ENCODE peak calls at places on chromosomes 6 and 20, in nine cellular contexts. Z is fibroblast of the aortic adventitia; Y is cardiac fibroblast; Q is CD8-positive, alpha-beta T cell; B is mammary epithelial cell; I is mucosa of descending colon; O is WTC11; N is esophagus squamous epithelium; C is brain microvascular endothelial cell. S is an unnamed sample.

GRCh38 chr6:135033238-135033637 is 21.4 kb downstream of the HBS1L start:
- DNase-seq in Z (no peak), Y (no peak), Q (no peak), B (peak; percentile 47), I (no peak), O (no peak), N (no peak), C (no peak), S (no peak)

GRCh38 chr20:58987790-58988564 is 6.9 kb downstream of the NELFCD start:
- DNase-seq in Z (no peak), Y (no peak), Q (no peak), B (no peak), I (no peak), O (no peak), N (no peak), C (no peak), S (no peak)

GRCh38 chr6:157397660-157398059 is 16.7 kb downstream of the ZDHHC14 start:
- DNase-seq in Z (no peak), Y (no peak), Q (no peak), B (no peak), I (no peak), O (no peak), N (no peak), C (no peak), S (no peak)

GRCh38 chr6:108557494-108558371 is 3.0 kb upstream of the FOXO3 start:
- DNase-seq in Z (peak; percentile 53), Y (peak; percentile 81), Q (peak; percentile 80), B (peak; percentile 49), I (peak; percentile 84), O (peak; percentile 86), N (peak; percentile 48), C (peak; percentile 27), S (peak; percentile 87)

GRCh38 chr20:18628330-18628941 is 40.6 kb downstream of the DTD1 start:
- DNase-seq in Z (no peak), Y (no peak), Q (no peak), B (peak; percentile 8), I (peak; percentile 59), O (peak; percentile 80), N (no peak), C (no peak), S (peak; percentile 46)

GRCh38 chr6:355809-356208 is 35.7 kb upstream of the IRF4 start:
- DNase-seq in Z (no peak), Y (no peak), Q (no peak), B (no peak), I (no peak), O (no peak), N (no peak), C (no peak), S (no peak)

GRCh38 chr6:81751388-81752083 is 945 bp downstream of the TENT5A start:
- DNase-seq in Z (peak; percentile 59), Y (peak; percentile 58), Q (peak; percentile 30), B (peak; percentile 44), I (peak; percentile 78), O (peak; percentile 44), N (peak; percentile 12), C (peak; percentile 22), S (no peak)

GRCh38 chr6:43215066-43215465 is 14.2 kb downstream of the DNPH1 start:
- DNase-seq in Z (no peak), Y (no peak), Q (no peak), B (no peak), I (no peak), O (no peak), N (no peak), C (no peak), S (no peak)

GRCh38 chr6:89786970-89787369 is 32.6 kb downstream of the MDN1 start:
- DNase-seq in Z (no peak), Y (no peak), Q (no peak), B (no peak), I (no peak), O (no peak), N (no peak), C (no peak), S (no peak)

GRCh38 chr6:90780778-90781177 is 193.9 kb upstream of the MAP3K7 start:
- DNase-seq in Z (no peak), Y (no peak), Q (no peak), B (no peak), I (no peak), O (no peak), N (no peak), C (no peak), S (no peak)

GRCh38 chr20:61877331-61877730 is 188.3 kb downstream of the TAF4 start:
- DNase-seq in Z (no peak), Y (no peak), Q (no peak), B (no peak), I (no peak), O (no peak), N (no peak), C (no peak), S (no peak)

GRCh38 chr20:62736407-62737071 is 27.9 kb downstream of the NTSR1 start:
- DNase-seq in Z (no peak), Y (no peak), Q (no peak), B (no peak), I (no peak), O (peak; percentile 29), N (no peak), C (no peak), S (peak; percentile 51)

GRCh38 chr6:25147191-25147590 is 132.0 kb upstream of the CARMIL1 start:
- DNase-seq in Z (no peak), Y (no peak), Q (no peak), B (no peak), I (no peak), O (no peak), N (no peak), C (no peak), S (no peak)

GRCh38 chr6:30490031-30490876 is 945 bp downstream of the HLA-E start:
- DNase-seq in Z (peak; percentile 51), Y (peak; percentile 74), Q (peak; percentile 83), B (peak; percentile 60), I (peak; percentile 86), O (peak; percentile 77), N (peak; percentile 48), C (peak; percentile 48), S (peak; percentile 45)

GRCh38 chr6:166179704-166180103 is 12.1 kb upstream of the TBXT start:
- DNase-seq in Z (no peak), Y (no peak), Q (no peak), B (no peak), I (no peak), O (no peak), N (no peak), C (no peak), S (no peak)

GRCh38 chr6:138486249-138487121 is 12.8 kb downstream of the NHSL1 start:
- DNase-seq in Z (no peak), Y (no peak), Q (no peak), B (peak; percentile 79), I (no peak), O (no peak), N (no peak), C (no peak), S (no peak)
- TF ChIP-seq CTCF in Z (no peak), Y (no peak), Q (no peak), B (no peak), I (no peak), O (no peak), N (no peak), C (no peak), S (no peak)

GRCh38 chr6:164108869-164109769 is 694.6 kb downstream of the QKI start:
- DNase-seq in Z (no peak), Y (peak; percentile 55), Q (no peak), B (no peak), I (no peak), O (no peak), N (no peak), C (no peak), S (no peak)

GRCh38 chr6:164106345-164106769 is 691.8 kb downstream of the QKI start:
- DNase-seq in Z (peak; percentile 2), Y (peak; percentile 40), Q (no peak), B (no peak), I (no peak), O (peak; percentile 73), N (no peak), C (no peak), S (peak; percentile 60)

GRCh38 chr6:164108092-164108491 is 693.6 kb downstream of the QKI start:
- DNase-seq in Z (no peak), Y (no peak), Q (no peak), B (no peak), I (no peak), O (no peak), N (no peak), C (no peak), S (no peak)

GRCh38 chr6:164107297-164107995 is 692.9 kb downstream of the QKI start:
- DNase-seq in Z (peak; percentile 36), Y (peak; percentile 17), Q (no peak), B (no peak), I (no peak), O (no peak), N (no peak), C (no peak), S (no peak)

DNA sequence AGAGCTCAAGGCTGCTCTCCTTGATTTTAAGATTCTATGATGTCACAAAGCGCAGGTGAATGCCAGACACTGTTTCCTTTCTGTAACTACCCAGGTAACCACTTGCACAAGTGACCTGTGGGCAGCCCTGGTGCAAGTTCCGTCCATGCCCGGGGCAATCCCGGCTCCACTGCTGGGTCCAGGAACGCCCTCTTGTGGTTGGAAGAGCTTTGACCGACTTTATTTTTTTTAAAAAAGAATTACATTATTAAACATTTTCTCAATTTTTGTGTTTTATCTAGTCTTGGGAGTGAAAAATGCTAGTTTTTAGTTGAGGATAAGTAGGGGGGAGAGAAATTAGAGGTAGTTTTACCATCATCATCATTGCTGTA is 695.2 kb downstream of the QKI start:
- DNase-seq in Z (no peak), Y (peak; percentile 51), Q (no peak), B (no peak), I (no peak), O (peak; percentile 49), N (no peak), C (no peak), S (peak; percentile 28)
- TF ChIP-seq CTCF in Z (peak; percentile 10), Y (peak; percentile 55), Q (no peak), B (no peak), I (no peak), O (peak; percentile 62), N (peak; percentile 14), C (peak; percentile 70), S (peak; percentile 56)

GRCh38 chr20:54657268-54657826 is 182.0 kb downstream of the DOK5 start:
- DNase-seq in Z (peak; percentile 22), Y (peak; percentile 13), Q (no peak), B (no peak), I (no peak), O (no peak), N (no peak), C (no peak), S (no peak)
- TF ChIP-seq CTCF in Z (no peak), Y (no peak), Q (no peak), B (no peak), I (no peak), O (no peak), N (no peak), C (no peak), S (no peak)

DNA sequence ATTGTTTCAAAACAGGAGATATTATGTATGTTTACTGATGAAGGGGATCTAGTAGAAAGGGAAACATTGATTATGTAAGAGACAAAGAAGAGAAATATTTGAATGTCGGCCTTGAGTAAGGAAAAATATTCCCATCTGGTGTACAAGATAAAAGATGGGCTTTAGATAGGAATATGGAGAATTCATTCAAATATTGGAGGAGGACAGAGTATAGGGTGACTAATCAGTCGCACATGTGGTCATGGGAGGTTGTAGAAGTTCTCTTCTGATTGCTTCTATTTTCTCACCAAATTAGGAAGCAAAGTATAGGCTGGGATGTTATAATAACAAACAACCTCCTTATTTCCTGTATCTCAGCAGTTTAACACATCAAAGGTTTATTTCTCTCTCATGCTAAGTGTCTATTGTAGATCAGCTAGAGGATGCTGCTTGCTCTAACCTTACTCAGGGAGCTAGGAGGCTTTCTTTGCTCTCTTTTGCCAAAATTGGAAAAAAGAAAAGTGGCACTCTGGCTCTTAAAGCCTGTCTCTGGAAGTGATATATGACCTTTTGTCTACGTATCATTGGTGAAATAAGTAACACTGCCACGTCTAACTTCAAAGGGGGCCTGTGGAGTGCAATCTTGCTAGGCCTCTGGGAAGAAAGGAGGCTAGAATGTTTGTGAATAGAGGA is 1.2 kb upstream of the HDDC2 start:
- DNase-seq in Z (no peak), Y (no peak), Q (no peak), B (no peak), I (no peak), O (no peak), N (no peak), C (no peak), S (no peak)
- TF ChIP-seq CTCF in Z (no peak), Y (no peak), Q (no peak), B (no peak), I (no peak), O (no peak), N (no peak), C (no peak), S (no peak)

S was measured in BE2C.